ENCODE peak calls at places on chromosome 6, in four cellular contexts. One of them, this sample, is unnamed.

GRCh38 chr6:143676437-143677045 is 1.2 kb upstream of the PHACTR2 start:
- DNase-seq in trophoblast cell: no peak
- DNase-seq in mesendoderm: peak
- DNase-seq in IMR-90: no peak
- DNase-seq in this sample: no peak

GRCh38 chr6:875012-875411 is 182.1 kb upstream of the EXOC2 start:
- DNase-seq in trophoblast cell: no peak
- DNase-seq in mesendoderm: no peak
- DNase-seq in IMR-90: no peak
- DNase-seq in this sample: no peak

GRCh38 chr6:119073307-119074051 is 5.0 kb downstream of the FAM184A start:
- DNase-seq in trophoblast cell: no peak
- DNase-seq in mesendoderm: peak
- DNase-seq in IMR-90: no peak
- DNase-seq in this sample: no peak

GRCh38 chr6:105112577-105112976 is 67.2 kb downstream of the POPDC3 start:
- DNase-seq in trophoblast cell: no peak
- DNase-seq in mesendoderm: peak
- DNase-seq in IMR-90: no peak
- DNase-seq in this sample: no peak

GRCh38 chr6:23175391-23175790 is 606.0 kb downstream of the HDGFL1 start:
- DNase-seq in trophoblast cell: no peak
- DNase-seq in mesendoderm: no peak
- DNase-seq in IMR-90: no peak
- DNase-seq in this sample: no peak

GRCh38 chr6:107822154-107823046 is 1.7 kb downstream of the SCML4 start:
- DNase-seq in trophoblast cell: no peak
- DNase-seq in mesendoderm: no peak
- DNase-seq in IMR-90: no peak
- DNase-seq in this sample: no peak

GRCh38 chr6:12748815-12749521 is 32.4 kb downstream of the PHACTR1 start:
- DNase-seq in trophoblast cell: no peak
- DNase-seq in mesendoderm: no peak
- DNase-seq in IMR-90: no peak
- DNase-seq in this sample: peak

GRCh38 chr6:105810922-105811482 is 275.1 kb upstream of the PRDM1 start:
- DNase-seq in trophoblast cell: no peak
- DNase-seq in mesendoderm: no peak
- DNase-seq in IMR-90: no peak
- DNase-seq in this sample: no peak

GRCh38 chr6:16918586-16918985 is 157.3 kb upstream of the ATXN1 start:
- DNase-seq in trophoblast cell: no peak
- DNase-seq in mesendoderm: peak
- DNase-seq in IMR-90: no peak
- DNase-seq in this sample: no peak

GRCh38 chr6:154459513-154459912 is 51.0 kb downstream of the CNKSR3 start:
- DNase-seq in trophoblast cell: no peak
- DNase-seq in mesendoderm: no peak
- DNase-seq in IMR-90: no peak
- DNase-seq in this sample: no peak

GRCh38 chr6:12420626-12421025 is 130.5 kb downstream of the EDN1 start:
- DNase-seq in trophoblast cell: no peak
- DNase-seq in mesendoderm: no peak
- DNase-seq in IMR-90: peak
- DNase-seq in this sample: peak

GRCh38 chr6:31878761-31879542 is at the start of gene SLC44A4:
- DNase-seq in trophoblast cell: no peak
- DNase-seq in mesendoderm: no peak
- DNase-seq in IMR-90: no peak
- DNase-seq in this sample: no peak

GRCh38 chr6:40947876-40948514 is 91.0 kb downstream of the UNC5CL start:
- DNase-seq in trophoblast cell: no peak
- DNase-seq in mesendoderm: peak
- DNase-seq in IMR-90: peak
- DNase-seq in this sample: no peak
- H2BK120ac ChIP-seq in trophoblast cell: no peak
- H2BK120ac ChIP-seq in mesendoderm: peak
- H2BK120ac ChIP-seq in IMR-90: peak
- H2BK120ac ChIP-seq in this sample: no peak

DNA sequence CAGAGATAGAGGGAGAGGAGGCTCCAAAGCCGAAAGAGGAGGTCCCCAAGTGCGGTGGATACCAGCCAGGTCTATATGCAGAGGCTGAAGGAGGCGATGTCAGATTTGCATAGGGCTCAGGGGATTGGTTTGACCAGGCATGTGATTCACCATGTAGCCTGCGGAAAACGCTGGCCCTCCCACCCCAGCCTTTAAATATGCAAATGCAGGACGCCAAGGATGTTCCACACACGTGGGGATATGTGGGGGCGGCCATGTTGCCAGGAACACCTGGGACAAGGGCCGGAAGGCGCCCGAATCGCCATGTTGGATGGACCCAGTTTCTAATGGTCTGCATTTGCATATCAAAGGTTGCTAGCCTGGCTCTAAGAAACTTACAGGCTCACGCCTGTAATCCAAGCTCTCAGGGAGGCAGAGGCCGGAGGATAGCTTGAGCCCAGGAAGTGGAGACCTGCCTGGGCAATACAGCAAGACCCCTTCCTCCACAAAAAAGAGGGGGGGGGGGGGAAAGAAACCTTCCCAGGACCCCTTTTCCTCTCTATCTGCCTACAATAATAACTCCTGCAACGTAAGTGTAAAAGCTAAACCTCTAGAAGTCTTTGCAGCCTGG is 110.5 kb downstream of the TULP4 start:
- DNase-seq in trophoblast cell: no peak
- DNase-seq in mesendoderm: peak
- DNase-seq in IMR-90: no peak
- DNase-seq in this sample: no peak
- H3K18ac ChIP-seq in trophoblast cell: no peak
- H3K18ac ChIP-seq in mesendoderm: no peak
- H3K18ac ChIP-seq in IMR-90: no peak
- H3K18ac ChIP-seq in this sample: no peak

DNA sequence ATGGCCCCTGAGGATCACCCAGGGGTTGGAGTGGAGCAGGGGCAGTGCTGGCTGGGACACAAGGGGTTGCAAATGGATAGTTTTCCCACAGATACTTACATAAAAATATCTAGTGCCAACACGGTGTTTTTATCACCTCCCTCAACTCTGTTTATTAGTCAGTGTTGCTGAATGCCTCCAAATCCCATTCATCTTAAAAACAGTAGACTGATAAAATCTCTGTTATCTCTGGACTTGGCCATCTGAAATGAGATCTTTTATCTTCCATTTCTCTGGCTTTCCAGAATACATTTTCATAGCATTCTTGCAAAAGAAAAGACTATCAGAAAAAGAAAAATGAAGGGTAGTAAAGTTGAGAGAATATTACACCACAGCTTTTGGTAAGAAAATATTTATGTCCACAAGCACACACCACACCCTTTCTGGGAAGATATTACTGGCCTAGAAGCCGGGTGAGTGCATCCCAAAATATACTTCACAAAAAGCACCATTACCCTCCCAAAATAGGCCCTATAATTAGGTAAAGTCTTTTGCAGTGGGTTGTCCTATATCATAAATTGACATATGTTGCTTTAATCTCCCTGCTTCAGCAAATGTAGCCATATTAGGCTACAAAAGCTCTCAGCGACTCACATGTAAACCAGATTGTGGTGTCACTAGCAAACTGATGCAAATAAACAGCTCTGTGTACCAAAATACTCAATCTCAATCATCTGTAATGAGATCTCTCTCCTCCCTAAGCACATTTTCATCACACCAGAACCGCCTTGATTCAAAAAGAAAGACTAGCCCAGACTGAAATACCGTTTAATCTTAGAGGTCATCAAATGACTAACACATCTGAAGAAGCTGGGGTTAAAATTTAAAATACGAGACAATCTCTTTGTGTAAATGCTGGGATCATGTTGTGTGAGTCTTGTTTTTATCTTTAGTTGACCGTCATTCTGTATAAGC is 96.7 kb downstream of the FYN start:
- DNase-seq in trophoblast cell: peak
- DNase-seq in mesendoderm: no peak
- DNase-seq in IMR-90: no peak
- DNase-seq in this sample: no peak
- H3K27ac ChIP-seq in trophoblast cell: no peak
- H3K27ac ChIP-seq in mesendoderm: no peak
- H3K27ac ChIP-seq in IMR-90: no peak
- H3K27ac ChIP-seq in this sample: no peak

GRCh38 chr6:140436023-140436811 is 1061.8 kb upstream of the CITED2 start:
- DNase-seq in trophoblast cell: peak
- DNase-seq in mesendoderm: peak
- DNase-seq in IMR-90: peak
- DNase-seq in this sample: peak

GRCh38 chr6:140437619-140438345 is 1063.3 kb upstream of the CITED2 start:
- DNase-seq in trophoblast cell: peak
- DNase-seq in mesendoderm: no peak
- DNase-seq in IMR-90: peak
- DNase-seq in this sample: no peak

GRCh38 chr6:140441256-140441655 is 1066.8 kb upstream of the CITED2 start:
- DNase-seq in trophoblast cell: peak
- DNase-seq in mesendoderm: peak
- DNase-seq in IMR-90: peak
- DNase-seq in this sample: peak

GRCh38 chr6:140440223-140440810 is 1065.9 kb upstream of the CITED2 start:
- DNase-seq in trophoblast cell: no peak
- DNase-seq in mesendoderm: no peak
- DNase-seq in IMR-90: no peak
- DNase-seq in this sample: no peak

DNA sequence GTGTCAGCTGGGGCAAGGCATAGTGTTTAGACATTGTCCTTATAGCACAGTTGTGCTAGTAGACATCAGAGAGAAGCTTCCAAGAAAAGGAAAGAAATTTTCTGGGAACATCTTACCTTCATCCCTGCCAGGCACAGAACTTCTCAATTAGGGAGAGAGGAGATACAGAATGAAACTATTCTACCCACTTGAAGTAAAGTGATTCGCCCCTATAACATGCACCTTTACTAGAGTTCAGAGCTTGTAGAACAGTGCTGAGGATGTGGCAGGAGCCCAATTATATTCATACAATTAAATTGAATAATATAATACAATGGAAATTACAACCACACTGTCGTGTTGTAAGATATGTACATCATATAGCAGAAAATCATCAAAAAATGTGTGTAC is 1063.9 kb upstream of the CITED2 start:
- DNase-seq in trophoblast cell: no peak
- DNase-seq in mesendoderm: no peak
- DNase-seq in IMR-90: peak
- DNase-seq in this sample: no peak
- H2BK120ac ChIP-seq in trophoblast cell: peak
- H2BK120ac ChIP-seq in mesendoderm: no peak
- H2BK120ac ChIP-seq in IMR-90: peak
- H2BK120ac ChIP-seq in this sample: no peak

DNA sequence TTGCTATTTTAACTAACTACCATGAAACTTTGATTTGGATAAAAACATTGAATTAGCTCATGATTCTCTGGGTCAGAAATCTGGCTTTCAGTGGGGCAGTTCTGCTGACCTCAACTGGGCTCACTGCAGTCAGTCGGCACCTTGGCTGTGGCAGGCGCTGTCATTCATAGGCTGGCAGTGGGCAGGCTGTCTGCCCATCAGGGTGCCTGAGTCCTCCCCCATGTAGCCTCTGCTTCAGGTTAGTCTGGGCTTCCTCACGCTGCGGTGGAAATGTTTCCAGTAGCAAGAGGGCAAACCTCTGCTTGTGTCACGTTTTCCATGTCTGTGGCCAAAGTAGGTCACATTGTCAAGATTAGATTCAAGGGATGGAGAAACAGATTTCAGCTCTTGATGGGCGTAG is 251.0 kb upstream of the TCF21 start:
- DNase-seq in trophoblast cell: no peak
- DNase-seq in mesendoderm: no peak
- DNase-seq in IMR-90: no peak
- DNase-seq in this sample: no peak
- H3K18ac ChIP-seq in trophoblast cell: no peak
- H3K18ac ChIP-seq in mesendoderm: no peak
- H3K18ac ChIP-seq in IMR-90: peak
- H3K18ac ChIP-seq in this sample: peak

GRCh38 chr6:39920147-39920546 is 14.1 kb downstream of the MOCS1 start:
- DNase-seq in trophoblast cell: no peak
- DNase-seq in mesendoderm: no peak
- DNase-seq in IMR-90: no peak
- DNase-seq in this sample: no peak
- H3K27ac ChIP-seq in trophoblast cell: no peak
- H3K27ac ChIP-seq in mesendoderm: no peak
- H3K27ac ChIP-seq in IMR-90: no peak
- H3K27ac ChIP-seq in this sample: no peak

GRCh38 chr6:33590531-33591198 is 10.6 kb upstream of the BAK1 start:
- DNase-seq in trophoblast cell: no peak
- DNase-seq in mesendoderm: peak
- DNase-seq in IMR-90: no peak
- DNase-seq in this sample: no peak
- H2BK120ac ChIP-seq in trophoblast cell: no peak
- H2BK120ac ChIP-seq in mesendoderm: no peak
- H2BK120ac ChIP-seq in IMR-90: peak
- H2BK120ac ChIP-seq in this sample: peak

DNA sequence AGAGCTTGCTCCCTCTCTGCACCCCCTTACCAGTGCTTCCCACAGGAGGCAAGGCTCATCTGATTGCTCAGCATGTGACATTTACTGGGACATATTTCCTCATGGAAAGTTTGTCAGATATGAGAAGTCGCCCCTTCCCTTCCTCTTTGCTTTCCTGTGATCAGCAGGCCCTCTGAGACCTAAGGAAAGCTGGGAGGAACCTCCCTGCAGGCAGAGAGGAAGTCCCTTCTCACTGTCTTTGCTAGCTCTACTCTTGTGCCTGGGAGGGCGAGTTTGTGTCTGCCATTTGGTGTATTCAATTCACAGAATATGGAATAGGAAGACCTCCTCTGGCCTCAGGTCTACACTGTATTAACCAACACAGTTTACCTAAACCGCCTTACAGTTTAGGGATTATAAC is 283.7 kb downstream of the ALDH8A1 start:
- DNase-seq in trophoblast cell: no peak
- DNase-seq in mesendoderm: no peak
- DNase-seq in IMR-90: no peak
- DNase-seq in this sample: no peak
- H3K18ac ChIP-seq in trophoblast cell: no peak
- H3K18ac ChIP-seq in mesendoderm: no peak
- H3K18ac ChIP-seq in IMR-90: peak
- H3K18ac ChIP-seq in this sample: no peak

GRCh38 chr6:170368544-170368943 is 62.0 kb downstream of the FAM120B start:
- DNase-seq in trophoblast cell: no peak
- DNase-seq in mesendoderm: no peak
- DNase-seq in IMR-90: no peak
- DNase-seq in this sample: no peak
- H3K27ac ChIP-seq in trophoblast cell: no peak
- H3K27ac ChIP-seq in mesendoderm: no peak
- H3K27ac ChIP-seq in IMR-90: no peak
- H3K27ac ChIP-seq in this sample: no peak